ENCODE peak calls at places on chromosomes 3 and 15, in six cellular contexts. One of them, this sample, is unnamed.

GRCh38 chr15:89112341-89112971 is 24.2 kb downstream of the ABHD2 start:
- DNase-seq in NCI-H460: no peak
- DNase-seq in NCI-H1105 treated with DMSO at 0.1 percent for 48 hours: no peak
- DNase-seq in left colon: peak
- DNase-seq in Caki2: peak
- DNase-seq in mesenteric fat pad: no peak
- DNase-seq in this sample: no peak

GRCh38 chr3:150766742-150767141 is 3.8 kb upstream of the SIAH2 start:
- DNase-seq in NCI-H460: no peak
- DNase-seq in NCI-H1105 treated with DMSO at 0.1 percent for 48 hours: no peak
- DNase-seq in left colon: no peak
- DNase-seq in Caki2: no peak
- DNase-seq in mesenteric fat pad: no peak
- DNase-seq in this sample: no peak

GRCh38 chr3:143820466-143821221 is 27.6 kb downstream of the SLC9A9 start:
- DNase-seq in NCI-H460: no peak
- DNase-seq in NCI-H1105 treated with DMSO at 0.1 percent for 48 hours: no peak
- DNase-seq in left colon: no peak
- DNase-seq in Caki2: no peak
- DNase-seq in mesenteric fat pad: no peak
- DNase-seq in this sample: peak

GRCh38 chr3:41209646-41210045 is 10.3 kb downstream of the CTNNB1 start:
- DNase-seq in NCI-H460: no peak
- DNase-seq in NCI-H1105 treated with DMSO at 0.1 percent for 48 hours: no peak
- DNase-seq in left colon: no peak
- DNase-seq in Caki2: no peak
- DNase-seq in mesenteric fat pad: no peak
- DNase-seq in this sample: no peak

GRCh38 chr3:41299036-41299435 is 99.7 kb downstream of the CTNNB1 start:
- DNase-seq in NCI-H460: no peak
- DNase-seq in NCI-H1105 treated with DMSO at 0.1 percent for 48 hours: no peak
- DNase-seq in left colon: no peak
- DNase-seq in Caki2: no peak
- DNase-seq in mesenteric fat pad: no peak
- DNase-seq in this sample: no peak

GRCh38 chr15:61084944-61085367 is 144.1 kb downstream of the RORA start:
- DNase-seq in NCI-H460: no peak
- DNase-seq in NCI-H1105 treated with DMSO at 0.1 percent for 48 hours: peak
- DNase-seq in left colon: no peak
- DNase-seq in Caki2: no peak
- DNase-seq in mesenteric fat pad: no peak
- DNase-seq in this sample: no peak

GRCh38 chr15:90153658-90154057 is 47.5 kb upstream of the SEMA4B start:
- DNase-seq in NCI-H460: no peak
- DNase-seq in NCI-H1105 treated with DMSO at 0.1 percent for 48 hours: no peak
- DNase-seq in left colon: no peak
- DNase-seq in Caki2: no peak
- DNase-seq in mesenteric fat pad: no peak
- DNase-seq in this sample: no peak

GRCh38 chr3:127836004-127836882 is 13.9 kb upstream of the MGLL start:
- DNase-seq in NCI-H460: no peak
- DNase-seq in NCI-H1105 treated with DMSO at 0.1 percent for 48 hours: no peak
- DNase-seq in left colon: no peak
- DNase-seq in Caki2: no peak
- DNase-seq in mesenteric fat pad: no peak
- DNase-seq in this sample: no peak

GRCh38 chr15:101167366-101167790 is 84.5 kb downstream of the CHSY1 start:
- DNase-seq in NCI-H460: no peak
- DNase-seq in NCI-H1105 treated with DMSO at 0.1 percent for 48 hours: no peak
- DNase-seq in left colon: no peak
- DNase-seq in Caki2: no peak
- DNase-seq in mesenteric fat pad: peak
- DNase-seq in this sample: no peak

This sample was measured in CD14-positive monocyte.